ENCODE peak calls at places on chromosomes 1 and 21, in four cellular contexts. U, Q, V and S are unnamed samples.

GRCh38 chr1:8090241-8090702 is 64.2 kb upstream of the ERRFI1 start:
- DNase-seq in V (peak; percentile 82), Q (peak; percentile 95), U (no peak), S (peak; percentile 97)

GRCh38 chr1:24909388-24909898 is 20.6 kb downstream of the RUNX3 start:
- DNase-seq in V (peak; percentile 30), U (no peak), Q (peak; percentile 85), S (no peak)

GRCh38 chr1:89633745-89634625 is 1.1 kb downstream of the LRRC8C start:
- DNase-seq in Q (peak; percentile 53), V (peak; percentile 44), U (no peak), S (no peak)

GRCh38 chr1:56329970-56330369 is 249.4 kb downstream of the PLPP3 start:
- DNase-seq in Q (peak; percentile 26), V (peak; percentile 26), U (no peak), S (no peak)

GRCh38 chr21:34762761-34763160 is 94.0 kb downstream of the CLIC6 start:
- DNase-seq in U (no peak), Q (peak; percentile 11), V (no peak), S (peak; percentile 33)

GRCh38 chr1:237851209-237851845 is 39.4 kb downstream of the ZP4 start:
- DNase-seq in Q (peak; percentile 38), V (peak; percentile 77), U (no peak), S (peak; percentile 10)

GRCh38 chr1:1179983-1180861 is 6.5 kb downstream of the TTLL10 start:
- DNase-seq in V (no peak), Q (no peak), U (no peak), S (no peak)

GRCh38 chr1:1337793-1338147 is 6.7 kb downstream of the TAS1R3 start:
- DNase-seq in U (peak; percentile 29), Q (no peak), V (peak; percentile 77), S (no peak)

GRCh38 chr1:53519412-53519811 is 60.2 kb downstream of the DMRTB1 start:
- DNase-seq in V (no peak), U (no peak), Q (no peak), S (no peak)

GRCh38 chr1:215402147-215402546 is 165.0 kb upstream of the KCTD3 start:
- DNase-seq in V (no peak), Q (no peak), U (no peak), S (no peak)

GRCh38 chr1:33347650-33347992 is 26.7 kb upstream of the A3GALT2 start:
- DNase-seq in Q (peak; percentile 68), V (peak; percentile 35), U (no peak), S (no peak)

GRCh38 chr1:204359474-204360255 is at the start of gene PLEKHA6:
- DNase-seq in V (no peak), U (no peak), Q (peak; percentile 48), S (peak; percentile 18)

GRCh38 chr1:223349241-223349640 is 14.7 kb downstream of the SUSD4 start:
- DNase-seq in Q (no peak), V (no peak), U (no peak), S (no peak)

GRCh38 chr1:85581138-85581801 is 709 bp downstream of the CCN1 start:
- DNase-seq in U (no peak), V (peak; percentile 82), Q (peak; percentile 89), S (no peak)